ENCODE peak calls at places on chromosomes 12 and 14, in seven cellular contexts. M, P, D, R, Y, A and B are unnamed samples.

GRCh38 chr14:69685716-69686115 is 74.3 kb downstream of the SUSD6 start:
- DNase-seq in P (no peak), R (no peak), D (no peak), Y (peak; percentile 27), A (peak; percentile 50), M (no peak), B (peak; percentile 71)

GRCh38 chr14:75497191-75497590 is 25.1 kb upstream of the BATF start:
- DNase-seq in A (no peak), R (no peak), M (no peak), D (no peak), P (no peak), Y (no peak), B (no peak)

GRCh38 chr12:11307143-11307542 is 3.1 kb downstream of the PRB4 start:
- DNase-seq in M (no peak), Y (no peak), D (no peak), P (no peak), A (no peak), R (peak; percentile 13), B (no peak)

GRCh38 chr12:68001486-68002466 is 12.5 kb downstream of the IFNG-AS1 start:
- DNase-seq in P (no peak), M (no peak), D (peak; percentile 63), Y (peak; percentile 48), A (no peak), R (peak; percentile 54), B (peak; percentile 28)

GRCh38 chr14:20986811-20987210 is 3.0 kb upstream of the METTL17 start:
- DNase-seq in Y (peak; percentile 80), M (no peak), R (peak; percentile 95), P (no peak), D (no peak), A (peak; percentile 50), B (peak; percentile 96)

GRCh38 chr14:50040401-50040775 is 76.0 kb downstream of the VCPKMT start:
- DNase-seq in P (no peak), R (peak; percentile 95), M (peak; percentile 29), Y (peak; percentile 82), D (no peak), A (no peak), B (peak; percentile 60)

GRCh38 chr14:101122114-101122854 is 218.8 kb upstream of the RTL1 start:
- DNase-seq in M (no peak), P (no peak), R (no peak), A (no peak), D (no peak), Y (no peak), B (no peak)

GRCh38 chr12:65876898-65877721 is 52.8 kb downstream of the HMGA2 start:
- DNase-seq in Y (no peak), A (no peak), D (no peak), M (no peak), R (no peak), P (no peak), B (peak; percentile 63)

GRCh38 chr12:1503281-1503711 is 91.1 kb downstream of the FBXL14 start:
- DNase-seq in M (no peak), Y (no peak), P (no peak), D (no peak), A (no peak), R (no peak), B (no peak)

GRCh38 chr12:90174198-90174510 is 465.5 kb upstream of the ATP2B1 start:
- DNase-seq in Y (no peak), R (peak; percentile 18), P (no peak), D (no peak), M (no peak), A (no peak), B (no peak)

GRCh38 chr14:101889898-101890297 is 74.5 kb upstream of the DYNC1H1 start:
- DNase-seq in D (peak; percentile 54), P (no peak), A (no peak), Y (no peak), R (peak; percentile 35), M (no peak), B (peak; percentile 33)

GRCh38 chr12:79886917-79887519 is 47.9 kb downstream of the PPP1R12A start:
- DNase-seq in M (no peak), R (peak; percentile 75), D (peak; percentile 76), A (no peak), Y (peak; percentile 80), P (no peak), B (peak; percentile 80)

GRCh38 chr14:65100905-65101541 is 1.3 kb downstream of the MAX start:
- DNase-seq in A (no peak), P (no peak), M (no peak), R (peak; percentile 12), D (peak; percentile 26), Y (peak; percentile 16), B (peak; percentile 13)

GRCh38 chr14:22532345-22533056 is 56.5 kb downstream of the DAD1 start:
- DNase-seq in R (peak; percentile 58), Y (no peak), P (no peak), D (no peak), A (no peak), M (no peak), B (peak; percentile 46)

GRCh38 chr12:89185889-89186288 is 166.4 kb downstream of the DUSP6 start:
- DNase-seq in Y (no peak), P (no peak), D (no peak), M (no peak), A (no peak), R (peak; percentile 5), B (peak; percentile 16)

GRCh38 chr14:90383731-90384542 is 12.9 kb upstream of the CALM1 start:
- DNase-seq in D (no peak), R (peak; percentile 52), M (peak; percentile 32), A (peak; percentile 27), P (peak; percentile 29), Y (peak; percentile 58), B (peak; percentile 60)

GRCh38 chr12:121766290-121767039 is 27.0 kb downstream of the RHOF start:
- DNase-seq in R (no peak), P (no peak), Y (no peak), D (no peak), M (no peak), A (no peak), B (peak; percentile 16)

GRCh38 chr12:11823593-11823992 is 174.1 kb downstream of the ETV6 start:
- DNase-seq in R (no peak), Y (no peak), D (no peak), A (no peak), M (no peak), P (no peak), B (no peak)

GRCh38 chr12:92297932-92298681 is 152.5 kb upstream of the BTG1 start:
- DNase-seq in D (no peak), M (no peak), P (no peak), Y (no peak), A (no peak), R (peak; percentile 46), B (peak; percentile 85)

GRCh38 chr12:93825501-93825888 is 148.3 kb downstream of the CRADD start:
- DNase-seq in P (no peak), Y (no peak), R (no peak), M (no peak), D (no peak), A (no peak), B (peak; percentile 56)

GRCh38 chr14:105253329-105253682 is 5.0 kb downstream of the BTBD6 start:
- DNase-seq in M (no peak), R (no peak), A (no peak), P (no peak), D (no peak), Y (no peak), B (no peak)

GRCh38 chr12:26273811-26274210 is 78.4 kb downstream of the SSPN start:
- DNase-seq in P (no peak), M (no peak), A (no peak), D (no peak), R (no peak), Y (no peak), B (no peak)

GRCh38 chr12:2641209-2641608 is 153.6 kb upstream of the FKBP4 start:
- DNase-seq in Y (peak; percentile 80), P (no peak), R (peak; percentile 58), D (peak; percentile 26), A (no peak), M (no peak), B (peak; percentile 31)

GRCh38 chr12:126055521-126055920 is 990.3 kb downstream of the AACS start:
- DNase-seq in D (no peak), Y (no peak), P (no peak), A (no peak), M (no peak), R (no peak), B (peak; percentile 91)

GRCh38 chr14:95915326-95915725 is 38.7 kb downstream of the TUNAR start:
- DNase-seq in M (no peak), A (no peak), D (no peak), R (no peak), P (no peak), Y (no peak), B (no peak)